ENCODE peak calls at places on chromosomes 3 and 15, in four cellular contexts. Y, G, N and V are unnamed samples.

GRCh38 chr3:150407818-150408231 is 273 bp upstream of the TSC22D2 start:
- DNase-seq in G (no peak), N (no peak), Y (peak), V (no peak)

GRCh38 chr3:128081226-128081625 is 29.0 kb downstream of the SEC61A1 start:
- DNase-seq in G (no peak), N (no peak), Y (no peak), V (no peak)

GRCh38 chr15:95944193-95944592 is 386.3 kb upstream of the NR2F2 start:
- DNase-seq in Y (no peak), G (no peak), N (no peak), V (no peak)

GRCh38 chr15:69668963-69669362 is 216.3 kb downstream of the RPLP1 start:
- DNase-seq in G (peak), N (no peak), Y (no peak), V (no peak)

GRCh38 chr3:126389112-126389791 is 5.5 kb upstream of the CFAP100 start:
- DNase-seq in G (no peak), N (peak), Y (peak), V (peak)

GRCh38 chr15:73631915-73632669 is 1.1 kb downstream of the NPTN start:
- DNase-seq in G (no peak), N (peak), Y (peak), V (peak)

GRCh38 chr15:33618300-33618699 is 307.5 kb downstream of the RYR3 start:
- DNase-seq in G (no peak), N (no peak), Y (no peak), V (no peak)

GRCh38 chr3:58657571-58658141 is 8.9 kb downstream of the FAM3D start:
- DNase-seq in N (no peak), G (no peak), Y (no peak), V (no peak)

GRCh38 chr15:100733786-100734185 is 131.4 kb downstream of the ASB7 start:
- DNase-seq in N (no peak), G (no peak), Y (peak), V (no peak)

GRCh38 chr3:134357914-134358811 is 16.1 kb downstream of the AMOTL2 start:
- DNase-seq in G (no peak), Y (peak), N (peak), V (peak)

GRCh38 chr15:70096215-70096974 is 1.3 kb downstream of the TLE3 start:
- DNase-seq in G (no peak), N (peak), Y (peak), V (peak)

GRCh38 chr3:187639912-187640822 is 30.0 kb downstream of the SST start:
- DNase-seq in Y (no peak), N (no peak), G (no peak), V (no peak)

GRCh38 chr3:179446501-179446900 is 4.8 kb downstream of the GNB4 start:
- DNase-seq in Y (peak), N (no peak), G (no peak), V (peak)

GRCh38 chr3:10928961-10929471 is 63.5 kb upstream of the SLC6A1 start:
- DNase-seq in N (no peak), Y (no peak), G (no peak), V (no peak)

GRCh38 chr3:187646906-187647660 is 23.1 kb downstream of the SST start:
- DNase-seq in G (no peak), Y (no peak), N (no peak), V (no peak)

GRCh38 chr3:139296141-139296718 is 47.6 kb upstream of the MRPS22 start:
- DNase-seq in Y (no peak), N (no peak), G (no peak), V (no peak)

GRCh38 chr3:46666471-46666845 is 27.0 kb downstream of the ALS2CL start:
- DNase-seq in G (no peak), Y (no peak), N (no peak), V (no peak)
- TF ChIP-seq FOS in G (no peak), Y (no peak), N (no peak), V (no peak)

DNA sequence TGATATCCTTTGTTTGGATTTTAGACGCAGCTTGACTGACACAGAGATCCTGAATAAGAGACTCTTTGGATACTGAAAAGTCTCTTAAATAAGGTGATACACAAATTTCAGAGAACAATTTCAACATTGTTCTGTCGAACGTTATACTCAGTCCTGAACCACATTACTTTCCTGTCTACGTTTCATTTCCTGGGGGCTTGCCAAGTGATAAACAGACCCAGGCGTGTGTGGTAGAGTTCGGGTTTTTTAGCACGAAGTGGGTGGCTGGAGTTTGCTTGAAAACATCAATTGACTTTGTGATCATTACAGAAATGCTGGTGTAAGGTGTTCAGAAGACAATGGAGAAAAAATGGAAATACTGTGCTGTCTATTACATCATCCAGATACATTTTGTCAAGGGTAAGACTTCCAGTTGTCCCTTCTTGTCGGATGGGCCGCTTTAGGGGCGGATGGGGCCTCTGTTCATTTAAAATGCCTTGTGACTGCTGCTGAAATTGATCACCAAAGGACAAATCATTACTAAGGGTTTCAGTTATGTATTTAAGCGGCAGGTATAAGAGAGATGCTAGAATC is at the start of gene CD96:
- DNase-seq in N (no peak), Y (peak), G (no peak), V (no peak)
- TF ChIP-seq FOS in N (no peak), Y (no peak), G (no peak), V (no peak)

GRCh38 chr3:195236801-195237570 is 34.0 kb downstream of the XXYLT1 start:
- DNase-seq in G (no peak), N (no peak), Y (no peak), V (no peak)
- TF ChIP-seq FOS in G (no peak), N (no peak), Y (no peak), V (no peak)

DNA sequence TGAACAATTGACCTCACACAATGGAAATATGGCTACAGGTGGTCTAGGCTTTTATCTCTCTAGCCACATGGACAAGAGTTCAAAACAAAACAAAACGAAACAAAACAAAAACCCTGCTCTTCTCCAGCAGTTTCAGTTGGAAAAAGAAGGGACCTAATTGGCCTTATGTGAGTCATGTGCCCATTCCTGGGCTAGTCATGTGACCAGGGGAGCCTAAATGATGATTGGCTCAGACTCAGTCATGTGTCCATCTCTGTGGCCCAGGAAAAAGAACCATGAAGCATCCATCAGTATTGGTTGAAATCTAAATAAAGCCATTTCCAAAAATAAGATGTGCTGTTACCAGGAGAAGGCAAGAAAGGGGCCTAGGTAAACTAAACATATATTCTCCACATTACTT is 96.8 kb downstream of the ANXA2 start:
- DNase-seq in Y (no peak), N (peak), G (no peak), V (no peak)
- TF ChIP-seq FOS in Y (no peak), N (no peak), G (no peak), V (no peak)